ENCODE peak calls at places on chromosomes 11 and 22, in ten cellular contexts. N, W, J, Y, L, I, A, Z, T and U are unnamed samples.

GRCh38 chr11:109783842-109784241 is 309.4 kb upstream of the ZC3H12C start:
- DNase-seq in N (no peak), W (no peak), J (no peak), Y (no peak), L (no peak), I (no peak), A (no peak), Z (no peak), T (no peak), U (no peak)

GRCh38 chr11:95512682-95513081 is 276.9 kb downstream of the FAM76B start:
- DNase-seq in N (peak), W (peak), J (peak), Y (peak), L (peak), I (peak), A (peak), Z (peak), T (peak), U (no peak)

GRCh38 chr11:82996966-82997606 is 74.6 kb downstream of the RAB30 start:
- DNase-seq in N (no peak), W (peak), J (no peak), Y (no peak), L (no peak), I (no peak), A (no peak), Z (no peak), T (no peak), U (no peak)

GRCh38 chr11:9002920-9003572 is 755 bp downstream of the NRIP3 start:
- DNase-seq in N (no peak), W (no peak), J (no peak), Y (no peak), L (no peak), I (no peak), A (no peak), Z (no peak), T (no peak), U (no peak)

GRCh38 chr22:22940961-22941605 is 53.5 kb downstream of the IGLL5 start:
- DNase-seq in N (no peak), W (no peak), J (peak), Y (no peak), L (no peak), I (no peak), A (no peak), Z (no peak), T (no peak), U (no peak)

GRCh38 chr11:57315491-57315890 is 9.3 kb downstream of the TNKS1BP1 start:
- DNase-seq in N (no peak), W (no peak), J (no peak), Y (no peak), L (peak), I (no peak), A (peak), Z (no peak), T (peak), U (no peak)

GRCh38 chr22:46501701-46502100 is 35.7 kb downstream of the CELSR1 start:
- DNase-seq in N (no peak), W (peak), J (no peak), Y (peak), L (no peak), I (no peak), A (peak), Z (no peak), T (peak), U (no peak)

GRCh38 chr22:24169439-24170058 is 11.7 kb upstream of the SUSD2 start:
- DNase-seq in N (no peak), W (no peak), J (no peak), Y (no peak), L (no peak), I (no peak), A (no peak), Z (no peak), T (no peak), U (no peak)

GRCh38 chr11:134480129-134480652 is 68.1 kb upstream of the B3GAT1 start:
- DNase-seq in N (no peak), W (no peak), J (no peak), Y (no peak), L (no peak), I (no peak), A (no peak), Z (no peak), T (no peak), U (no peak)

GRCh38 chr11:72263363-72263762 is 19.4 kb upstream of the PHOX2A start:
- DNase-seq in N (no peak), W (peak), J (no peak), Y (peak), L (no peak), I (peak), A (peak), Z (no peak), T (peak), U (no peak)

GRCh38 chr11:66068154-66068821 is 1.8 kb upstream of the PACS1 start:
- DNase-seq in N (peak), W (peak), J (no peak), Y (peak), L (peak), I (no peak), A (peak), Z (peak), T (peak), U (peak)

GRCh38 chr11:44258190-44258489 is 51.8 kb downstream of the ALX4 start:
- DNase-seq in N (no peak), W (no peak), J (no peak), Y (no peak), L (no peak), I (no peak), A (peak), Z (no peak), T (no peak), U (no peak)

GRCh38 chr11:58968251-58968711 is 29.0 kb downstream of the GLYATL1 start:
- DNase-seq in N (no peak), W (no peak), J (no peak), Y (no peak), L (peak), I (no peak), A (no peak), Z (no peak), T (no peak), U (no peak)

DNA sequence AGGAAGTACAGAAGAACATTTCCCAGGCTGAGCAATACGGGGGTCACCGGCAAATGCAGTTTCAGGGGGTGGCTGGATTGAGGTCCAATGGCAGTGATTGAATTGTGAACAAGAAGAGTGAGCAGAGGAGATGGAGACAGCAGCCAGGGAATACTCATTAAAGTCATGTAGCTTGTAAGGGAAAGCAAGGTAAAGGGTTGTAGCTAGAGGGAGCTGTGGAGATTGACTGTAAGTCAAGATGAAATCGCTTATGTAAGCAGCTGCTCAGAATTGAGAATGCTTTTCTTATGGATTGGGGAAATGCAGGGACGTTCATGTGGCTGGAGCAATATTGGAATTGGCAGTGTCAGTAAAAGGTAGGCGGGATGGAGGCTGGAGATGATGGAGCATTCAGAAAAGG is 111.4 kb upstream of the TBCEL start:
- DNase-seq in N (no peak), W (peak), J (no peak), Y (peak), L (no peak), I (peak), A (peak), Z (peak), T (peak), U (no peak)
- TF ChIP-seq CTCF in N (no peak), W (peak), J (no peak), Y (peak), L (no peak), I (peak), A (peak), Z (peak), T (peak), U (no peak)

DNA sequence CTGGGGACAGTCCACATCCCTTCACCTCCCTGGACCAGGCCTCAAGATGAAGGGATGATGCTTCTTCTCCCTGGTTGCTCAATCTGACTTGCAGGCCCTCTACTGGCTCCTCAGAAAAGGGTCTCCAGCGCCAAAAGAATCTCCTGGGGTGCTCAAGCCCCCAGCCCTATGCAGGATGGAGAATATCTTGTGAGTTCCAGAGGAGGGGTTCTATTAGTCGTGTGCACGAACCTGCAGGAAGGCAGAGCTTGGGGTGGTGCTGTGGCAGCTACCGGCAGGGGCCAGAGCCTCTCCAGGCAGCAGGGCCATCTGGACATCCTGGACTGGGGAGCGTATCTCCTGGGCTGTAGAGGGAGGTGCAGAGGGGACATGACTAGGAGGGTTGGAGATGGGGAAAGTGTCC is 1339.5 kb downstream of the BRD1 start:
- DNase-seq in N (no peak), W (no peak), J (no peak), Y (no peak), L (no peak), I (no peak), A (no peak), Z (no peak), T (no peak), U (no peak)
- TF ChIP-seq CTCF in N (no peak), W (no peak), J (no peak), Y (peak), L (no peak), I (peak), A (no peak), Z (no peak), T (no peak), U (no peak)

DNA sequence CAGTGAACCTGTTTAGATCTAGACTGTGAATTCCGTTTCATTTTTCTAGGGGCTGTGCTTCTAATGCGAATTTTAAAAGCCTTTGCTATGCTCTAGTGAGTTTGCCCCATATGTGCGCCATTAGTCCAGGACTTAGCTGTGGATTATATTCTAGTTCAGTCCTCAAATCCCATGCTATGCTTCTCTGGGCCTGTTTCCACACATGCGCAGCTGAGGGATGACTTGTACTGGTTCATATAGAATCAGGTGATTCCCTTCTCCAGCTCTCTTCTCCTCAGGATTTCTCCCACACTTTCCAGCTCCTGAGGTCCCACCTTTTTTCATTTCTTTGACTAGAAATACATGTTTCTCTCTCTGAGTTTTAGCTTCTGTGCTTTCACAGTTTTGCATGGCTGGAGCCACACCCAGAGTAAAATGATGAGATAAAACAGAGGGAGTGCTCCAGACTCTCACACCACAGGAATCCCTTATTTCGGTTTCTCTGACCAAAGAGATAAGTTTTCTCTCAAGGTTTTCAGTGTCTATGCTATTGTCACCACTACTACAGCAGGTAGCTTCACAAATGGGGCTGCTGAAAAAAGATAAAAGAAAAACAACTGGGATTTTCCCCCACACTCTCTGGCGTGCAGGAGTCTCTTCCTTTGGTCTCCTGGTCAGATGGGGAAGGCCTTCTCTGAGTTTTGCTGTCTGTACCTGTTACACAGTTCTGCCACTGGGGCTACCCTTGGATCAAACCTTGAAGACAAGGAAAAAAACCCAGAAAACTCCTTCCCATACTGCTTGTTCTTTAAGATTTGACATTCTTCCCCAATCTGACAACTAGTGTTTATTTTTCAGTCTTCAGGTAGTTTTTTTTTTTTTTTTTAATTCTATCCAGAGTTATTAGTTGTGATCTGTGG is 96.2 kb upstream of the TEAD1 start:
- DNase-seq in N (no peak), W (no peak), J (no peak), Y (no peak), L (no peak), I (no peak), A (no peak), Z (peak), T (no peak), U (no peak)
- TF ChIP-seq CTCF in N (no peak), W (no peak), J (no peak), Y (peak), L (peak), I (peak), A (no peak), Z (no peak), T (no peak), U (no peak)

GRCh38 chr11:101442171-101442570 is 141.6 kb downstream of the TRPC6 start:
- DNase-seq in N (no peak), W (no peak), J (no peak), Y (no peak), L (no peak), I (no peak), A (peak), Z (no peak), T (peak), U (no peak)

GRCh38 chr11:101438126-101438525 is 145.7 kb downstream of the TRPC6 start:
- DNase-seq in N (no peak), W (no peak), J (no peak), Y (no peak), L (no peak), I (no peak), A (no peak), Z (no peak), T (no peak), U (no peak)

GRCh38 chr11:101436511-101437142 is 147.2 kb downstream of the TRPC6 start:
- DNase-seq in N (no peak), W (peak), J (no peak), Y (no peak), L (peak), I (no peak), A (peak), Z (peak), T (peak), U (no peak)

GRCh38 chr11:101441747-101442146 is 142.1 kb downstream of the TRPC6 start:
- DNase-seq in N (peak), W (no peak), J (no peak), Y (no peak), L (no peak), I (no peak), A (peak), Z (no peak), T (peak), U (no peak)

GRCh38 chr11:101439488-101439887 is 144.3 kb downstream of the TRPC6 start:
- DNase-seq in N (no peak), W (no peak), J (no peak), Y (no peak), L (no peak), I (no peak), A (no peak), Z (no peak), T (no peak), U (no peak)
- TF ChIP-seq CTCF in N (no peak), W (no peak), J (no peak), Y (no peak), L (peak), I (no peak), A (peak), Z (no peak), T (peak), U (no peak)

DNA sequence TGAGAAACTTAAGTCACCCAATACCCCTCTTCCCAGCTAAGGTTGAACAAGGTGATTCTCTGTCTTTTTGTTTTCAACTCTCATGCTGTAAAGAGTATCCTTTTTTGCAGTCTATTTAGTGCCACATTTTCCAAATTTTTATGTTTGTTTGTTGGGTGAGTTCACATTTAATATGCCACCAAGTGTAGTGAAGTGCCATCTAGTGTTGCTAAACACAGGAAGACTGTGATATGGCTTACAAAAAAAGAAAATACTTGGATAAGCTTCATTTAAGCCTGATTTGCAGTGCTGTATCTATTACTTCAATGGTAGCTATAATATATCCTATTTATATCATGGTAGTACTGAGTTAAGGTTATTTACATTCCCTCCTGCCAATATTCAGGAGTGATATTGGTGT is 319.2 kb upstream of the CHORDC1 start:
- DNase-seq in N (no peak), W (no peak), J (no peak), Y (no peak), L (no peak), I (no peak), A (no peak), Z (no peak), T (no peak), U (no peak)
- TF ChIP-seq CTCF in N (no peak), W (no peak), J (no peak), Y (no peak), L (no peak), I (no peak), A (no peak), Z (no peak), T (no peak), U (no peak)

DNA sequence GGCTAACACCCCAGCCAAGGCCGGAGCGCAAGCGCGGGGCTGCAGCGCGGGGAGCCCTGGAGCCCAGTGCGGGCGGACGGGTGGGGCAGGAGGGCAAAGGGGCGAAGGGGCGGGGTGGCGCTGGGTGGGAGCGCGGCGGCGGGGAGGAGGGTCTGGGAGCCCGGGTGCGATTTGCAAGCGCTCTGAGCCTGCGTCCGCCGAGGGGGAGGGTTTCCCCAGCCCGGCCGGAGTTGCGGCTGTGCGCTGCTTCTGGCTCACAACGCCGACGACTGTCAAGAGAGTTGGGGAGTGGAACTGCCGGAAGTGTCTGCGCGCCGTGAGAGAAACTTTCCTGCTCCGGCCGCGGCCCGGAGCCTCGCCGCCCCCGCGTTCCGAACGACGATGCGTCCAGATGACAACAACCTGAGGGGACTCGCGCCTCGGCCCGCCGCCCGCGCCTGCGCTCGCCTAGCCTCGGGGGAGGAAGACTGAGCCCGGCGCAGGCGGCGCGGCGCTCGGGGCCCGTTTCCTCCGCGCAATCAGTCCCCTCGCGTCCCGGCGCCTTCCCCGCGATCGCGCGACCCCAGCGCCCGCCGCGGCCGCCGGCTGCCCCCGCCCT is at the start of gene ARHGAP42:
- DNase-seq in N (peak), W (peak), J (peak), Y (no peak), L (peak), I (no peak), A (peak), Z (peak), T (peak), U (peak)
- TF ChIP-seq CTCF in N (no peak), W (no peak), J (no peak), Y (no peak), L (no peak), I (peak), A (no peak), Z (no peak), T (no peak), U (no peak)